ENCODE peak calls at places on chromosomes 7 and 10, in four cellular contexts. J is Panc1, T is upper lobe of right lung, H is sigmoid colon. Q is an unnamed sample.

GRCh38 chr10:97538401-97538800 is 34.2 kb upstream of the ANKRD2 start:
- DNase-seq in J (no peak), T (no peak), H (no peak), Q (no peak)

GRCh38 chr10:72605137-72605536 is 20.7 kb downstream of the MICU1 start:
- DNase-seq in J (no peak), T (no peak), H (no peak), Q (no peak)

GRCh38 chr7:142832452-142832851 is 22.4 kb upstream of the EPHB6 start:
- DNase-seq in J (no peak), T (no peak), H (no peak), Q (no peak)

GRCh38 chr7:14834456-14834855 is 68.1 kb downstream of the DGKB start:
- DNase-seq in J (no peak), T (no peak), H (no peak), Q (no peak)

GRCh38 chr7:128100225-128100948 is 69.2 kb upstream of the LRRC4 start:
- DNase-seq in J (no peak), T (no peak), H (no peak), Q (no peak)

GRCh38 chr7:36278069-36278766 is 111.4 kb upstream of the ANLN start:
- DNase-seq in J (no peak), T (no peak), H (peak; percentile 63), Q (no peak)

GRCh38 chr7:29341156-29341555 is 146.6 kb downstream of the CHN2 start:
- DNase-seq in J (no peak), T (no peak), H (no peak), Q (no peak)

GRCh38 chr10:112899396-112900065 is 50.5 kb upstream of the TCF7L2 start:
- DNase-seq in J (no peak), T (no peak), H (no peak), Q (no peak)

GRCh38 chr7:2107386-2108085 is 125.2 kb downstream of the MAD1L1 start:
- DNase-seq in J (no peak), T (no peak), H (no peak), Q (no peak)

GRCh38 chr7:133829336-133829897 is 297.7 kb upstream of the LRGUK start:
- DNase-seq in J (no peak), T (no peak), H (no peak), Q (no peak)

GRCh38 chr10:80506189-80506575 is 31.5 kb upstream of the SH2D4B start:
- DNase-seq in J (no peak), T (no peak), H (no peak), Q (no peak)

GRCh38 chr7:82566752-82567151 is 123.2 kb upstream of the CACNA2D1 start:
- DNase-seq in J (no peak), T (peak; percentile 64), H (no peak), Q (no peak)

GRCh38 chr10:7484456-7485266 is 73.8 kb upstream of the SFMBT2 start:
- DNase-seq in J (no peak), T (no peak), H (no peak), Q (peak; percentile 84)

GRCh38 chr7:81470084-81470723 is 299.6 kb downstream of the HGF start:
- DNase-seq in J (no peak), T (peak; percentile 73), H (peak; percentile 85), Q (no peak)

GRCh38 chr10:99421233-99421739 is 9.1 kb downstream of the GOT1 start:
- DNase-seq in J (no peak), T (no peak), H (no peak), Q (no peak)

GRCh38 chr10:5293691-5294550 is 70.8 kb upstream of the UCN3 start:
- DNase-seq in J (no peak), T (peak; percentile 90), H (no peak), Q (no peak)

GRCh38 chr10:34624323-34625153 is 190.6 kb downstream of the PARD3 start:
- DNase-seq in J (no peak), T (no peak), H (no peak), Q (no peak)

GRCh38 chr7:158141806-158142518 is 445.7 kb downstream of the PTPRN2 start:
- DNase-seq in J (no peak), T (no peak), H (no peak), Q (no peak)

GRCh38 chr10:23325132-23325531 is 19.5 kb downstream of the C10orf67 start:
- DNase-seq in J (no peak), T (no peak), H (no peak), Q (no peak)

GRCh38 chr10:77609781-77610272 is 27.8 kb downstream of the KCNMA1 start:
- DNase-seq in J (no peak), T (no peak), H (peak; percentile 52), Q (no peak)

DNA sequence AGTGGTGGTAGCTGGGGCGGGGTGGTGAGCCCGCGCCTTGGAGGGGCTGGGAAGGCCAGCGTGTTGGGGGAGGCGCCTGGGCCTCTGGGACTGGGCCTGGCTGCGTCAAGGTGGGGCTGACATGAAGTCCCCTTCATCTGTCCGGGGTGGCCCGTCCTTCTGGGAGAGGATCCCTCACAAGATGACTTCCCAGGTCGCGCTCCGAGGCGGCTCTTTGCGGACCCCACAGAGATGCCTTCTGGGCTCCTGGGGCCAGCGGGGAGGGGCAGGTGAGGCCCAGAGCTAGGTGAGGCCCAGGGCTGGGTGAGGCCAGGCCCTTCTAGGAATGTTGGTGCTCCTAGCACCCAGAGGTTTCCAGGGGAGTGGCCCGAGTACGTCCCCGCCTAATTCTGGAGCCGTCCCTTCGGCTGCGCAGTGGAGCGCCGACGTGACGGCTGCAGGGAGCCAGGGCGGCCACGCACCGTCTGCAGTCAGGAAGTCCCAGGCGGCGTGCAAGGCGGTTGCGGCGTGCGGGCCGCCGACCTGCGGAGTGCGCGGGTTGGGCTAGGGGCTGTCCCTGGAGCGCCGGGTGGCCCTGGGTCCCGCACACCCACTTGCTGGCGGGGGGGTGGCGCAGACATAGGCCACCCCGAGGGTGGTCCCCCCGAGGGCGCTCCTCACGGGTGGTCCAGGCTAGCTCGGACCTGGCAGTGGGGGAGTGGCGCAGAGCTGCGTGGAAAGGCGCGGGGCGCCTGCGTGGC is 58.3 kb upstream of the NUPR2 start:
- DNase-seq in J (no peak), T (no peak), H (no peak), Q (no peak)
- H3K27ac ChIP-seq in J (no peak overlapping the region), T (no peak overlapping the region), H (no peak overlapping the region), Q (no peak overlapping the region)

GRCh38 chr7:116697152-116697551 is 25.2 kb downstream of the MET start:
- DNase-seq in J (no peak), T (no peak), H (no peak), Q (no peak)
- H3K27ac ChIP-seq in J (no peak overlapping the region), T (no peak overlapping the region), H (no peak overlapping the region), Q (no peak overlapping the region)

GRCh38 chr10:69332278-69333010 is 54.1 kb downstream of the HK1 start:
- DNase-seq in J (no peak), T (no peak), H (no peak), Q (no peak)
- H3K27ac ChIP-seq in J (no peak overlapping the region), T (peak overlapping the region; percentile 68), H (peak overlapping the region; percentile 81), Q (no peak overlapping the region)

GRCh38 chr10:110375121-110375520 is 70.4 kb upstream of the SMNDC1 start:
- DNase-seq in J (no peak), T (no peak), H (no peak), Q (no peak)
- H3K27ac ChIP-seq in J (no peak overlapping the region), T (no peak overlapping the region), H (no peak overlapping the region), Q (no peak overlapping the region)

DNA sequence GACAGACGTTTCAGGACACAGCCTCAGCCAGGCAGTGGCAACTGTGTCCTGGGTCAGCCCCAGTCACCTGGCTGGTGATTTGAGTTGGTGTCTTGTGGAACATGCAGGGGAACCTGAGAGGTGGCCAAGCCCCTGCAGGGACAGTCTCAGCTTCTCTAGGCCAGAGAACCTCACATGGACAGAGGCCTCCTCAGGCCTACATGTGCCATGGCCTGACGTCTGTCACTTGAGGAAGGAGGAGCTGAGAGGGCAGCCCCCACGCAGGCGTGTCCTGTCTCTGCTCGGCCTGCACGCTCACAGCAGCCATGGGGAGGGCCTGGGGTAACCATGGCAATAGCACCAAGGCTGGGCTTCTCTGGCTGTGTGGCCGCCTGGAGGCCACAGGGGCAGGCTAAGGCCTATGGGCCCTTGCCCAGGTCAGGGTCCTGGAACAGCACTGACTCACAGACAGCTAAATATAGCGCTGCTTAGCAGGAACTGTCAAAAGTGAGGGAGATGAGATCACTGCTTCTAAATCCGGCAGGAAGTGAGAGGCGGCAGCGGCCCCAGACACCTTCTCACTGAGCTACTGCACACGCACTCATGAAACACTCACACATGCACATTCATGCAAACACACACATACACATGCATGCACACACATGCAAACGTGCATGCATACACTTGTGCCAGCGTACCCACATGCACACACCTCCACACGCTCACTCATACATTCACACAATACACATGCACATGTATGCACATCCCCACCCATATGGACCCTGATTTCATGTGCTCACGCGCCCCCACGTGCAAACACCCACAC is 57.0 kb downstream of the YKT6 start:
- DNase-seq in J (peak; percentile 20), T (peak; percentile 85), H (no peak), Q (peak; percentile 64)
- H3K27ac ChIP-seq in J (no peak overlapping the region), T (peak overlapping the region; percentile 77), H (no peak overlapping the region), Q (peak overlapping the region; percentile 52)

DNA sequence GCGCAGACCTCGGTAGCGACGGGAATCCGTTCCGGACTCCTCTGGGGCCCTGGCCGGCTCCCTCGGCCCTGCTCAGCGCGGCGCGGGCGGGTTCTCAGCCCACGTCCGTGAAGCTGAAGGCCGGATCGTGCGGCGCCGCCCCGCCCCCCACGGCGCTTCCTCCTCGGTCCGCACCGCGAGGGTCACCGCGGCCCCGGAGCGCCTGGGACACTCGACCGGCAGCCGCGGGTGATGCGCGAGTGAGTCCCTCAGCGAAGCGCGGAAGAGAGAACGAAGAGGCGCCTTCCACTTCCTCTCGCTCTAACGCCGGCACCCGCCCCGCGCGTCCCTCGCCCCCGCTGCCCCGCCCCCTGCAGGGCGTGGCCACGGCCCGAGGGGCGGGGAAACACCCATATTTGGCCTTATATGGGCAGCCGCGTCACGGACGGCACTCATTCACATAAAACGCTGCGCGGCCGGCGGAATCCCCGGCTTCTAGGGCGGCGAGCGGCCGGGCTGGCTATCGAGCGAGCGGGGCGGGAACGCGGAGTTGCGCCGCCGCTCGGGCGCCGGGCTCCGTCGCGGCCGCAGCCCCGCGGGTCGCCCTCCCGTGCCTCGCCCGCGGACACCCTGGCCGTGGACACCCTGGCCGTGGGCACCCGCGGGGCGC is at the start of gene DUSP5:
- DNase-seq in J (no peak), T (peak; percentile 96), H (peak; percentile 97), Q (peak; percentile 92)
- H3K27ac ChIP-seq in J (peak within 1 kb of the TSS; percentile 94), T (peak within 1 kb of the TSS; percentile 86), H (peak within 1 kb of the TSS; percentile 97), Q (peak within 1 kb of the TSS; percentile 75)

GRCh38 chr10:103766751-103767509 is 88.4 kb downstream of the SH3PXD2A start:
- DNase-seq in J (no peak), T (no peak), H (no peak), Q (no peak)
- H3K27ac ChIP-seq in J (no peak overlapping the region), T (no peak overlapping the region), H (no peak overlapping the region), Q (no peak overlapping the region)

DNA sequence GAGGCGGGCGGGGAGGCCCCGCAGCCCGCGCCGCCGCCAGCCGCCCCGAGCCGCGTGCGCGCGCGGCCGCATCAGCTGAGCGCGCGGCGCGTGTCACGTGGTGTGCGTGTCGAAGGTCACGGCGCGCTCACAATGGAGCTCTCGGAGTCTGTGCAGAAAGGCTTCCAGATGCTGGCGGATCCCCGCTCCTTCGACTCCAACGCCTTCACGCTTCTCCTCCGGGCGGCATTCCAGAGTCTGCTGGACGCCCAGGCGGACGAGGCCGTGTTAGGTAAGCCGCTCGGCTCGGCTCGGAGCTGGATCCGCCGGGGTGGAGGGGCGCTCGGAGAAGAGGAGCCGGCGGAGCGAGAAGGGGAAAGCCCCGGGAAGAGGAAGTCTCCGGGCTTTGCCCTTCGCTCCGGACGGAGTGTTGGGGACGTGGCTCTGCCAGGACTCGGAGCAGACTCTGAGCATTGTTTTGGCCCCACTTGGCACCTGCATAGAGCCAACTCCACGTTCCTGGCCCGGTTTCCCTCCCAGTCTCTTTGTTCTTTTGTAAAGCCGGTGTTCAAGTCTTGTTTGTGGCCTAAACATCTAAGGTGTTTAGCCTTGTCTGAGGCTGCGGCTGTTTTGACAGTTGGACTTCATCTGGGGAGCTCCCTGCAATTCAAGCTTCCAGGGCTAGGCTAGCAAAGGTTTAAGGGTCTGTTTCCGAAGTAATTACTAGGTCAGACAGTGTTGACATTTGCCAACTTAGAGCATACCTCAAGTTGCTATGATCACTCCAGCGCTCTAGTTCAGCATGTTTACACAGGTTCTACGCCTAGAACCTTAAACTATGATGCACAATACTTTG is at the start of gene COMMD3:
- DNase-seq in J (no peak), T (peak; percentile 94), H (peak; percentile 96), Q (peak; percentile 85)
- H3K27ac ChIP-seq in J (peak within 1 kb of the TSS; percentile 86), T (peak within 1 kb of the TSS; percentile 95), H (peak within 1 kb of the TSS; percentile 94), Q (peak within 1 kb of the TSS; percentile 82)

GRCh38 chr10:29805134-29805691 is 170.4 kb upstream of the SVIL start:
- DNase-seq in J (no peak), T (no peak), H (no peak), Q (no peak)
- H3K27ac ChIP-seq in J (peak overlapping the region; percentile 90), T (no peak overlapping the region), H (peak overlapping the region; percentile 96), Q (no peak overlapping the region)

Q was measured in CD8-positive, alpha-beta memory T cell.